ENCODE peak calls at places on chromosomes 1 and 21, in five cellular contexts. One of them, this sample, is unnamed.

GRCh38 chr1:145878724-145879123 is 6.9 kb downstream of the ANKRD35 start:
- DNase-seq in HL-60: no peak
- DNase-seq in heart left ventricle: no peak
- DNase-seq in spleen: no peak
- DNase-seq in GM12865: no peak
- DNase-seq in this sample: no peak

GRCh38 chr1:155126494-155127104 is 1.1 kb upstream of the EFNA1 start:
- DNase-seq in HL-60: peak
- DNase-seq in heart left ventricle: no peak
- DNase-seq in spleen: no peak
- DNase-seq in GM12865: peak
- DNase-seq in this sample: no peak

GRCh38 chr1:7005762-7006161 is 220.5 kb downstream of the CAMTA1 start:
- DNase-seq in HL-60: no peak
- DNase-seq in heart left ventricle: no peak
- DNase-seq in spleen: peak
- DNase-seq in GM12865: no peak
- DNase-seq in this sample: no peak

GRCh38 chr21:29017639-29018237 is 1.4 kb downstream of the RWDD2B start:
- DNase-seq in HL-60: peak
- DNase-seq in heart left ventricle: no peak
- DNase-seq in spleen: no peak
- DNase-seq in GM12865: peak
- DNase-seq in this sample: no peak

GRCh38 chr1:180918519-180918918 is 5.8 kb downstream of the KIAA1614 start:
- DNase-seq in HL-60: no peak
- DNase-seq in heart left ventricle: peak
- DNase-seq in spleen: no peak
- DNase-seq in GM12865: no peak
- DNase-seq in this sample: no peak

GRCh38 chr1:1614204-1614953 is 921 bp upstream of the MIB2 start:
- DNase-seq in HL-60: peak
- DNase-seq in heart left ventricle: peak
- DNase-seq in spleen: peak
- DNase-seq in GM12865: no peak
- DNase-seq in this sample: no peak

GRCh38 chr21:46122758-46123683 is 25.1 kb downstream of the COL6A2 start:
- DNase-seq in HL-60: no peak
- DNase-seq in heart left ventricle: peak
- DNase-seq in spleen: peak
- DNase-seq in GM12865: no peak
- DNase-seq in this sample: no peak

GRCh38 chr1:78630600-78630999 is 10.4 kb downstream of the IFI44L start:
- DNase-seq in HL-60: no peak
- DNase-seq in heart left ventricle: no peak
- DNase-seq in spleen: no peak
- DNase-seq in GM12865: no peak
- DNase-seq in this sample: no peak

GRCh38 chr1:110235181-110235838 is 25.2 kb downstream of the KCNC4 start:
- DNase-seq in HL-60: no peak
- DNase-seq in heart left ventricle: peak
- DNase-seq in spleen: peak
- DNase-seq in GM12865: no peak
- DNase-seq in this sample: no peak

GRCh38 chr1:8497196-8497878 is 179.4 kb downstream of the SLC45A1 start:
- DNase-seq in HL-60: peak
- DNase-seq in heart left ventricle: no peak
- DNase-seq in spleen: no peak
- DNase-seq in GM12865: peak
- DNase-seq in this sample: no peak

GRCh38 chr21:21673959-21674358 is 675.8 kb downstream of the NCAM2 start:
- DNase-seq in HL-60: no peak
- DNase-seq in heart left ventricle: no peak
- DNase-seq in spleen: no peak
- DNase-seq in GM12865: no peak
- DNase-seq in this sample: no peak

GRCh38 chr1:16993521-16994038 is 13.2 kb upstream of the MFAP2 start:
- DNase-seq in HL-60: no peak
- DNase-seq in heart left ventricle: no peak
- DNase-seq in spleen: no peak
- DNase-seq in GM12865: no peak
- DNase-seq in this sample: no peak

GRCh38 chr1:246632584-246633168 is 66.4 kb downstream of the CNST start:
- DNase-seq in HL-60: no peak
- DNase-seq in heart left ventricle: no peak
- DNase-seq in spleen: no peak
- DNase-seq in GM12865: no peak
- DNase-seq in this sample: no peak

GRCh38 chr21:33362044-33362555 is 37.3 kb downstream of the IFNAR1 start:
- DNase-seq in HL-60: peak
- DNase-seq in heart left ventricle: no peak
- DNase-seq in spleen: peak
- DNase-seq in GM12865: peak
- DNase-seq in this sample: no peak

GRCh38 chr1:154961207-154961496 is 430 bp downstream of the PYGO2 start:
- DNase-seq in HL-60: no peak
- DNase-seq in heart left ventricle: no peak
- DNase-seq in spleen: no peak
- DNase-seq in GM12865: no peak
- DNase-seq in this sample: no peak

GRCh38 chr1:19582318-19582717 is 61.8 kb upstream of the NBL1 start:
- DNase-seq in HL-60: peak
- DNase-seq in heart left ventricle: peak
- DNase-seq in spleen: peak
- DNase-seq in GM12865: peak
- DNase-seq in this sample: no peak

GRCh38 chr21:41432567-41433460 is 6.8 kb downstream of the MX1 start:
- DNase-seq in HL-60: no peak
- DNase-seq in heart left ventricle: no peak
- DNase-seq in spleen: no peak
- DNase-seq in GM12865: no peak
- DNase-seq in this sample: peak

GRCh38 chr1:225835752-225836151 is 25.8 kb downstream of the EPHX1 start:
- DNase-seq in HL-60: no peak
- DNase-seq in heart left ventricle: peak
- DNase-seq in spleen: peak
- DNase-seq in GM12865: no peak
- DNase-seq in this sample: no peak

GRCh38 chr1:210328032-210328745 is 513 bp upstream of the HHAT start:
- DNase-seq in HL-60: no peak
- DNase-seq in heart left ventricle: no peak
- DNase-seq in spleen: no peak
- DNase-seq in GM12865: no peak
- DNase-seq in this sample: peak

GRCh38 chr1:5890346-5891106 is 101.7 kb downstream of the NPHP4 start:
- DNase-seq in HL-60: no peak
- DNase-seq in heart left ventricle: peak
- DNase-seq in spleen: no peak
- DNase-seq in GM12865: no peak
- DNase-seq in this sample: no peak

GRCh38 chr1:5887436-5888290 is 104.6 kb downstream of the NPHP4 start:
- DNase-seq in HL-60: no peak
- DNase-seq in heart left ventricle: peak
- DNase-seq in spleen: no peak
- DNase-seq in GM12865: no peak
- DNase-seq in this sample: no peak

GRCh38 chr1:5889901-5890300 is 102.3 kb downstream of the NPHP4 start:
- DNase-seq in HL-60: no peak
- DNase-seq in heart left ventricle: peak
- DNase-seq in spleen: no peak
- DNase-seq in GM12865: no peak
- DNase-seq in this sample: no peak

GRCh38 chr1:5889462-5889861 is 102.8 kb downstream of the NPHP4 start:
- DNase-seq in HL-60: no peak
- DNase-seq in heart left ventricle: peak
- DNase-seq in spleen: no peak
- DNase-seq in GM12865: no peak
- DNase-seq in this sample: no peak

GRCh38 chr1:5888606-5889211 is 103.5 kb downstream of the NPHP4 start:
- DNase-seq in HL-60: no peak
- DNase-seq in heart left ventricle: peak
- DNase-seq in spleen: no peak
- DNase-seq in GM12865: no peak
- DNase-seq in this sample: no peak
- TF ChIP-seq CTCF in HL-60: no peak
- TF ChIP-seq CTCF in heart left ventricle: no peak
- TF ChIP-seq CTCF in spleen: no peak
- TF ChIP-seq CTCF in GM12865: no peak
- TF ChIP-seq CTCF in this sample: no peak

GRCh38 chr1:23101891-23102688 is 66.6 kb downstream of the LUZP1 start:
- DNase-seq in HL-60: no peak
- DNase-seq in heart left ventricle: no peak
- DNase-seq in spleen: no peak
- DNase-seq in GM12865: no peak
- DNase-seq in this sample: no peak

GRCh38 chr1:23098463-23099170 is 70.0 kb downstream of the LUZP1 start:
- DNase-seq in HL-60: peak
- DNase-seq in heart left ventricle: no peak
- DNase-seq in spleen: no peak
- DNase-seq in GM12865: peak
- DNase-seq in this sample: no peak

GRCh38 chr1:23099171-23099536 is 69.5 kb downstream of the LUZP1 start:
- DNase-seq in HL-60: no peak
- DNase-seq in heart left ventricle: no peak
- DNase-seq in spleen: no peak
- DNase-seq in GM12865: no peak
- DNase-seq in this sample: no peak

GRCh38 chr1:23101101-23101827 is 67.4 kb downstream of the LUZP1 start:
- DNase-seq in HL-60: no peak
- DNase-seq in heart left ventricle: no peak
- DNase-seq in spleen: no peak
- DNase-seq in GM12865: no peak
- DNase-seq in this sample: no peak

GRCh38 chr1:23100074-23100748 is 68.4 kb downstream of the LUZP1 start:
- DNase-seq in HL-60: peak
- DNase-seq in heart left ventricle: no peak
- DNase-seq in spleen: no peak
- DNase-seq in GM12865: peak
- DNase-seq in this sample: no peak
- TF ChIP-seq CTCF in HL-60: no peak
- TF ChIP-seq CTCF in heart left ventricle: no peak
- TF ChIP-seq CTCF in spleen: no peak
- TF ChIP-seq CTCF in GM12865: peak
- TF ChIP-seq CTCF in this sample: peak

DNA sequence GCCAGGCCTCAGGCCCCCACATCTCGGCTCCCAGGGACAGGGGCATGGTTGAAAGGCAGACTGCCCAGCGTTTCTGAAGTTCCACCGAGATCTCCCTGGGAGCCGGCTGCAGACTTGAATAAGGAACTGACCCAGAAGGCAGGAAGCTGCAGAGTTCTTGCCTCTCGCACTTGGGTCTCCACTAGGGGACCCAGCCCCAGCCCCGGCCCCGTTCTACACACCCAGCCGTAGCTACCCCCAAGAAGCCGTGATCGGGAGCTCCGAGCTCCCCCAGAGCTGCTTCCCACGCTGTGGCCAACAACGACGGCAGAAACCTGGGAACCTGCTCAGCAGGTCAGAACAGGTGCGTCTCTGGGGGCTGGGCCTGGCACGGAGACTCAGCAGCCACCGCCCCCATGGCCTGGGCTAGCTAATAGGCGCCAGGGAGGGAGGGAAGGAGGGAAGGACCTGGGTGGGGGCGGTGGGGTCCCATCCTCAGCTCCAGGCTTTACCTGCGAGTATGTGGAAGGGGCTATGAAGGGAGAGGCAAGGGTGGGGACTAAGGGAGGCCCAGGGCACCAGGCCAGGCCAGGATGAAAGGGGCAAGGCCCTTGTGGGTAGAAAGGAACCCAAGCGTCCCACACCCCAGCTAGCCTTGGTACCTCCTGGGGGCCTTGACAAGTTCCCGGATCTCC is at the start of gene NECTIN4:
- DNase-seq in HL-60: no peak
- DNase-seq in heart left ventricle: no peak
- DNase-seq in spleen: peak
- DNase-seq in GM12865: no peak
- DNase-seq in this sample: no peak
- TF ChIP-seq CTCF in HL-60: no peak
- TF ChIP-seq CTCF in heart left ventricle: no peak
- TF ChIP-seq CTCF in spleen: no peak
- TF ChIP-seq CTCF in GM12865: peak
- TF ChIP-seq CTCF in this sample: no peak

DNA sequence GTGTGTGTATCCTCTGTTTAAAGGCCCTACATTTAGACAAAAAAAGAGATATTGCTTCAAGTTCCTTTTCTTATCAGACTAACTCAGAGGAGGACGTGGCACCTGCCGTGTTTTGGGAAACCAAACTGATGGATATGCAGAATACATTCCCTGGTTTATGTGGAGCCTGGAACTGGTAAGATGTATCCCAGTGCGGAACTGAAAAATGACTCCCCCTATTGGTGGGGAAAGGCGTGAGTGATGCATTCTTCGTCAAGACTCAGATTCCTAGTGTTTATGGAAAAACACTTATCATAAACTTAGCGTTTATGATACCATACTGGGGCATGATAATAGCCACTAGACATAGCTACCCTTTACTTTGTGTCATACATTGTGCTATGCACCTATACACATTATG is 154.2 kb downstream of the ZNF326 start:
- DNase-seq in HL-60: no peak
- DNase-seq in heart left ventricle: no peak
- DNase-seq in spleen: no peak
- DNase-seq in GM12865: no peak
- DNase-seq in this sample: no peak
- TF ChIP-seq CTCF in HL-60: no peak
- TF ChIP-seq CTCF in heart left ventricle: no peak
- TF ChIP-seq CTCF in spleen: no peak
- TF ChIP-seq CTCF in GM12865: no peak
- TF ChIP-seq CTCF in this sample: no peak

DNA sequence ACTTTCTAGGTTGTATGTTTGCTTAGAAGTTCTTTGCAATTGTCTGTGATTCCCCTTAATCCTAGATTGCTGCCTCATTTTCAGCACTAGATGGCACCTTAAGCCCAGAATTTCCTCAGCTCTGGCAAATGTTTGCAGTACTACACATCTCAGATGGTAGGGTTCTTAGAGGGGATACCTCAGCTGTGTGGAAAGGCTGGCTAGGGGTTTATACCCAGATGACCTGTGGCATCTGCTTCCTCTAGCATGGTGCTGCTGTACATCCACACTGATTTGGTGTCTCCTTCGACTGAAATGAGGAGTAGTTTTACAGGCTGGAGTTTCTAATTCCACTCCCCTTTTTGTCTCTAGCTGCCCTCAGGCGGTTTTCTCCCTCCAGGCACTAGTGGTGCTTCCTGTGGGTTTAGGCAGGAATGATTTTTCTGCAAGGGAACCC is 23.5 kb downstream of the ASB17 start:
- DNase-seq in HL-60: peak
- DNase-seq in heart left ventricle: no peak
- DNase-seq in spleen: no peak
- DNase-seq in GM12865: peak
- DNase-seq in this sample: no peak
- TF ChIP-seq CTCF in HL-60: peak
- TF ChIP-seq CTCF in heart left ventricle: no peak
- TF ChIP-seq CTCF in spleen: no peak
- TF ChIP-seq CTCF in GM12865: peak
- TF ChIP-seq CTCF in this sample: no peak